ENCODE peak calls at places on chromosomes 12 and 14, in eight cellular contexts. L, H, T, U, B, R, D and N are unnamed samples.

GRCh38 chr12:67818379-67819001 is 169.9 kb downstream of the DYRK2 start:
- DNase-seq in L (no peak), H (no peak), T (no peak), U (no peak), B (no peak), R (no peak), D (no peak), N (no peak)

GRCh38 chr14:74754899-74755298 is 8.2 kb upstream of the YLPM1 start:
- DNase-seq in L (no peak), H (no peak), T (no peak), U (no peak), B (no peak), R (no peak), D (no peak), N (no peak)

GRCh38 chr14:59425322-59425945 is 39.7 kb downstream of the GPR135 start:
- DNase-seq in L (no peak), H (no peak), T (peak), U (no peak), B (peak), R (peak), D (no peak), N (no peak)

GRCh38 chr14:29521526-29522137 is 406.0 kb downstream of the PRKD1 start:
- DNase-seq in L (no peak), H (no peak), T (no peak), U (peak), B (peak), R (peak), D (no peak), N (no peak)

GRCh38 chr12:112140728-112141127 is 15.4 kb downstream of the TRAFD1 start:
- DNase-seq in L (no peak), H (no peak), T (no peak), U (no peak), B (no peak), R (no peak), D (no peak), N (no peak)

GRCh38 chr12:41552507-41553047 is 364.5 kb downstream of the PDZRN4 start:
- DNase-seq in L (no peak), H (no peak), T (no peak), U (no peak), B (no peak), R (no peak), D (no peak), N (no peak)

GRCh38 chr12:127881371-127882140 is 385.4 kb upstream of the TMEM132C start:
- DNase-seq in L (no peak), H (no peak), T (no peak), U (no peak), B (no peak), R (no peak), D (no peak), N (no peak)

GRCh38 chr12:57708296-57708695 is 14.4 kb downstream of the OS9 start:
- DNase-seq in L (no peak), H (no peak), T (no peak), U (no peak), B (no peak), R (no peak), D (no peak), N (no peak)

GRCh38 chr14:77590845-77591506 is 25.5 kb downstream of the SPTLC2 start:
- DNase-seq in L (no peak), H (no peak), T (no peak), U (no peak), B (no peak), R (no peak), D (no peak), N (no peak)

GRCh38 chr14:56299306-56299984 is 181.2 kb downstream of the PELI2 start:
- DNase-seq in L (no peak), H (no peak), T (no peak), U (no peak), B (no peak), R (peak), D (no peak), N (no peak)
- TF ChIP-seq CTCF in L (no peak), H (no peak), T (peak), U (no peak), B (no peak), R (peak), D (no peak), N (no peak)

GRCh38 chr12:105330283-105330937 is at the start of gene C12orf75:
- DNase-seq in L (peak), H (peak), T (no peak), U (peak), B (peak), R (peak), D (peak), N (peak)

GRCh38 chr12:105329926-105330282 is 587 bp upstream of the C12orf75 start:
- DNase-seq in L (no peak), H (no peak), T (no peak), U (no peak), B (no peak), R (no peak), D (no peak), N (no peak)

GRCh38 chr12:105331805-105332251 is 1.3 kb downstream of the C12orf75 start:
- DNase-seq in L (no peak), H (no peak), T (no peak), U (no peak), B (no peak), R (no peak), D (no peak), N (no peak)

GRCh38 chr12:105332925-105333324 is 2.4 kb downstream of the C12orf75 start:
- DNase-seq in L (no peak), H (no peak), T (no peak), U (no peak), B (no peak), R (no peak), D (no peak), N (no peak)

DNA sequence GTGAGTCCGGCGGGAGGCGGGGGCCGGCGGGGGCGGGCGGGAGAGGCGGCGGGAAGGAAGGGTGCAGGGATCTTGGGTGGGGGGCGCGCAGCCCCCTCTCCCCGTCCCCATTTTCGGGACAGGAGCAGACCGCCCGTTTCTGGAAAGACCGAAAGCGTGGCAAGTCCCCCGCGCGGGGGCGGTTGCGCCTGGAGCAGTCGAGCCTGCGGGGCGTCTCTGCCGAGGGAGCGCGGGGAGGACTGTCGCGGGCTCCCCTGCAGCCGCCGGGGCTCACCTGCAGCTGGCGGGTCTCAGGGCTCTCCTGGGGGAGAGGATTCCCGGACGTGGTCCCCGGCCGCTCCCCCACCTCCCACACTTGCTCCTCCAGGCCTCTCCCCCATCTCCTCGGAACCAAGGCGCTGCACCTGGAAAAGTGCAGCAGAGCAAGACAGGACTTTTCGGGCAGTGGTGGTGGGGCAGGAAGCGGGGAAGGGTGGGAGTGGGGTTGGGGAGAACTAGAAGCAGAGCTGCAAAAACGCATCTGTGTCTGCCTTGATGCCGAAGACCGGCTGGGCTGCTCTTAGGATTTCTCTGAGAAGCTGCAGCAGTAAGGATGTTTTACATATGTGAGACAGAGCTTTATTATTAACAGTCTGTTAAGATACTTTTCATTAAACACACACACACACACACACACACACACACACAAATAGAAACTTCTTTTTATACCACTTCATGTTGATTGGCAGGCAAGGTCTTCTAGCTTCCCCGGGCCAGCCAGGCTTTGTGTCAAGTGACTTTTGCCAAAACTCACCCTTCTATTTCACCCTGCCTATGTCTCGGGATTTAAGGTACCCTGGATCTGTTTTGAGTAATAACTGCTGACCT is 680 bp downstream of the C12orf75 start:
- DNase-seq in L (no peak), H (peak), T (no peak), U (peak), B (no peak), R (no peak), D (peak), N (peak)
- TF ChIP-seq CTCF in L (no peak), H (peak), T (no peak), U (no peak), B (peak), R (no peak), D (no peak), N (peak)

GRCh38 chr14:101977311-101978071 is 13.1 kb downstream of the DYNC1H1 start:
- DNase-seq in L (no peak), H (no peak), T (no peak), U (no peak), B (no peak), R (peak), D (no peak), N (no peak)

GRCh38 chr14:101979666-101980065 is 15.3 kb downstream of the DYNC1H1 start:
- DNase-seq in L (no peak), H (no peak), T (no peak), U (no peak), B (no peak), R (no peak), D (no peak), N (no peak)

GRCh38 chr14:101980251-101980650 is 15.9 kb downstream of the DYNC1H1 start:
- DNase-seq in L (no peak), H (no peak), T (no peak), U (no peak), B (no peak), R (no peak), D (no peak), N (no peak)

GRCh38 chr14:101982621-101983020 is 18.2 kb downstream of the DYNC1H1 start:
- DNase-seq in L (no peak), H (no peak), T (no peak), U (no peak), B (no peak), R (no peak), D (no peak), N (no peak)

DNA sequence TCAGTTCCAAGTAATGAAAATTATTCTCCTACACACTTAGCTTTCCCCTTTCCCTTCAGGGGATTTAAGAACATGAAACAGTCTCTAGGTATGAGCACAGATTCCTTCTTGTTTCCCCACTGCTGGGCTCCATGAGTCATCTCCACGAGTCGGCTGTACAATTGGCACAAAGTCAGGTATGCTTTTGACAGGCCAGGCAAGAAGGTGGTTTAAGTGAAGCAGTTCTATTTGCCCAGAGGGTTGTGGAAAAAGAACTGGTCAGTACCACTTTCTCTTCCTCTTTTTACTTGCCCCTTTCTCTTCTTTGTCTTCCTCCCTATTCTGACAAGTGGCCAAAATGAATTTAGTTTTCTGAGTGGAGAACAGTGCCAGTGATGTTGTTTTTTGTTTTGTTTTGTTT is 16.3 kb downstream of the DYNC1H1 start:
- DNase-seq in L (no peak), H (peak), T (peak), U (no peak), B (peak), R (peak), D (no peak), N (no peak)
- TF ChIP-seq CTCF in L (no peak), H (no peak), T (no peak), U (no peak), B (no peak), R (no peak), D (no peak), N (no peak)

GRCh38 chr12:122126713-122127597 is 47.1 kb downstream of the IL31 start:
- DNase-seq in L (no peak), H (no peak), T (no peak), U (no peak), B (no peak), R (no peak), D (no peak), N (no peak)
- TF ChIP-seq CTCF in L (no peak), H (peak), T (peak), U (no peak), B (no peak), R (no peak), D (peak), N (no peak)